ENCODE peak calls at places on chromosomes 7 and 10, in nine cellular contexts. C, B, U, K, X, L, F, J and Y are unnamed samples.

GRCh38 chr10:46285966-46286620 is 704 bp upstream of the ANTXRL start:
- DNase-seq in C (no peak), B (no peak), U (no peak), K (no peak), X (no peak), L (no peak), F (no peak), J (no peak), Y (no peak)

GRCh38 chr7:30799206-30799975 is 28.2 kb downstream of the MINDY4 start:
- DNase-seq in C (no peak), B (no peak), U (no peak), K (peak; percentile 80), X (no peak), L (no peak), F (peak; percentile 99), J (peak; percentile 31), Y (peak; percentile 92)

GRCh38 chr10:2856598-2856997 is 210.8 kb upstream of the PFKP start:
- DNase-seq in C (no peak), B (no peak), U (no peak), K (peak; percentile 60), X (no peak), L (no peak), F (no peak), J (no peak), Y (no peak)

GRCh38 chr10:19848226-19848950 is 32.2 kb downstream of the PLXDC2 start:
- DNase-seq in C (no peak), B (no peak), U (no peak), K (no peak), X (no peak), L (no peak), F (no peak), J (no peak), Y (no peak)

GRCh38 chr10:79244841-79245504 is 102.3 kb upstream of the PPIF start:
- DNase-seq in C (no peak), B (no peak), U (no peak), K (peak; percentile 89), X (no peak), L (peak; percentile 90), F (peak; percentile 52), J (peak; percentile 86), Y (no peak)

GRCh38 chr7:73838642-73839041 is 3.7 kb downstream of the METTL27 start:
- DNase-seq in C (no peak), B (peak; percentile 56), U (no peak), K (no peak), X (no peak), L (peak; percentile 37), F (no peak), J (no peak), Y (no peak)

GRCh38 chr10:102410427-102411073 is 8.0 kb downstream of the PSD start:
- DNase-seq in C (no peak), B (no peak), U (peak; percentile 73), K (no peak), X (peak; percentile 27), L (no peak), F (peak; percentile 31), J (no peak), Y (no peak)

GRCh38 chr10:8539056-8539455 is 484.6 kb downstream of the GATA3 start:
- DNase-seq in C (no peak), B (peak; percentile 2), U (no peak), K (no peak), X (no peak), L (no peak), F (no peak), J (no peak), Y (peak; percentile 25)

GRCh38 chr10:50025627-50026026 is 37.4 kb downstream of the AGAP6 start:
- DNase-seq in C (no peak), B (no peak), U (no peak), K (no peak), X (no peak), L (no peak), F (no peak), J (no peak), Y (no peak)

GRCh38 chr10:5996696-5997095 is 19.4 kb upstream of the IL15RA start:
- DNase-seq in C (no peak), B (no peak), U (no peak), K (no peak), X (no peak), L (no peak), F (no peak), J (no peak), Y (no peak)

GRCh38 chr7:87218941-87219544 is 489 bp downstream of the TMEM243 start:
- DNase-seq in C (no peak), B (peak; percentile 47), U (peak; percentile 48), K (peak; percentile 78), X (peak; percentile 60), L (peak; percentile 66), F (peak; percentile 78), J (peak; percentile 87), Y (peak; percentile 57)

GRCh38 chr7:130721486-130722277 is 12.3 kb downstream of the KLF14 start:
- DNase-seq in C (peak; percentile 70), B (peak; percentile 65), U (peak; percentile 87), K (no peak), X (peak; percentile 80), L (peak; percentile 26), F (peak; percentile 84), J (no peak), Y (peak; percentile 69)

GRCh38 chr7:37149019-37149814 is 299.4 kb downstream of the ELMO1 start:
- DNase-seq in C (no peak), B (no peak), U (no peak), K (no peak), X (no peak), L (no peak), F (no peak), J (no peak), Y (no peak)

GRCh38 chr7:43308913-43309789 is 196.7 kb downstream of the HECW1 start:
- DNase-seq in C (no peak), B (no peak), U (no peak), K (no peak), X (no peak), L (no peak), F (no peak), J (no peak), Y (no peak)

GRCh38 chr10:3413937-3414710 is 241.5 kb upstream of the PITRM1 start:
- DNase-seq in C (no peak), B (no peak), U (no peak), K (no peak), X (no peak), L (no peak), F (no peak), J (no peak), Y (no peak)

GRCh38 chr7:140041626-140042385 is 20.9 kb downstream of the PARP12 start:
- DNase-seq in C (no peak), B (no peak), U (no peak), K (no peak), X (no peak), L (no peak), F (peak; percentile 20), J (no peak), Y (no peak)

DNA sequence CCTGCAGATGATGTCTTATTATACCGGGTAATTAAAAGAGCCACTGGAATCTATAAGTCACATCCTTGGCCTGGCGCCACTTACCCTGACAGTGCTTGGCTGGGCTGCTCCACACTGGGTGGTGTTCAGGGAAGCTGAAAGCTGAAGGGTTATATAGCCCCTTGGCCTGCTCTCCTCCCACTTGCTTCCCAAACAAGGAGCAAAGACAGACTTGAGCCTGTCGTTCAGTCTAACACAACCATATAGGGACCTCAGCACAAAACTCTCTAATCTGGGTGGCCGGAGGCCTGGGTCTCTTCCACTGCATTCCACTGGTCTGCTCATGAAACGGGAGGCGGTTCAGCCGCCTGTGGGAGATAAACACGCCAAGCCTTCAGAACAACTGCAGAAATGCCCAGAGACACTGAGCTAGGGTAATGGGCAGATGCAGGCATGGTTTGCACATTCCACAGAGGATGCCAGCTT is at the start of gene ACTA2:
- DNase-seq in C (no peak), B (no peak), U (peak; percentile 25), K (no peak), X (peak; percentile 38), L (no peak), F (peak; percentile 78), J (no peak), Y (no peak)
- H3K9me2 ChIP-seq in C (no peaks in the 10 kb centered on the region), B (no peaks in the 10 kb centered on the region), U (no peaks in the 10 kb centered on the region), K (no peaks in the 10 kb centered on the region), X (no peaks in the 10 kb centered on the region), L (no peaks in the 10 kb centered on the region), F (no peaks in the 10 kb centered on the region), J (no peaks in the 10 kb centered on the region), Y (no peaks in the 10 kb centered on the region)

GRCh38 chr10:86944907-86945306 is 12.5 kb downstream of the MMRN2 start:
- DNase-seq in C (no peak), B (no peak), U (no peak), K (no peak), X (no peak), L (no peak), F (no peak), J (no peak), Y (no peak)

GRCh38 chr10:86943316-86944030 is 13.9 kb downstream of the MMRN2 start:
- DNase-seq in C (no peak), B (no peak), U (no peak), K (no peak), X (no peak), L (no peak), F (no peak), J (no peak), Y (no peak)

GRCh38 chr10:86942441-86943315 is 14.7 kb downstream of the MMRN2 start:
- DNase-seq in C (no peak), B (no peak), U (no peak), K (no peak), X (no peak), L (no peak), F (no peak), J (no peak), Y (no peak)

GRCh38 chr10:86944471-86944870 is 12.9 kb downstream of the MMRN2 start:
- DNase-seq in C (no peak), B (no peak), U (no peak), K (no peak), X (no peak), L (no peak), F (peak; percentile 62), J (no peak), Y (peak; percentile 15)

GRCh38 chr10:86944031-86944419 is 13.4 kb downstream of the MMRN2 start:
- DNase-seq in C (no peak), B (no peak), U (no peak), K (no peak), X (no peak), L (no peak), F (no peak), J (no peak), Y (no peak)
- H3K9me2 ChIP-seq in C (no peaks in the 10 kb centered on the region), B (no peaks in the 10 kb centered on the region), U (no peaks in the 10 kb centered on the region), K (no peaks in the 10 kb centered on the region), X (no peaks in the 10 kb centered on the region), L (no peaks in the 10 kb centered on the region), F (no peaks in the 10 kb centered on the region), J (no peaks in the 10 kb centered on the region), Y (no peaks in the 10 kb centered on the region)

GRCh38 chr7:29262191-29262917 is 67.8 kb downstream of the CHN2 start:
- DNase-seq in C (no peak), B (no peak), U (no peak), K (no peak), X (no peak), L (no peak), F (no peak), J (no peak), Y (no peak)
- H3K9me2 ChIP-seq in C (no peaks in the 10 kb centered on the region), B (no peaks in the 10 kb centered on the region), U (no peaks in the 10 kb centered on the region), K (no peaks in the 10 kb centered on the region), X (no peaks in the 10 kb centered on the region), L (no peaks in the 10 kb centered on the region), F (no peaks in the 10 kb centered on the region), J (no peaks in the 10 kb centered on the region), Y (no peaks in the 10 kb centered on the region)

DNA sequence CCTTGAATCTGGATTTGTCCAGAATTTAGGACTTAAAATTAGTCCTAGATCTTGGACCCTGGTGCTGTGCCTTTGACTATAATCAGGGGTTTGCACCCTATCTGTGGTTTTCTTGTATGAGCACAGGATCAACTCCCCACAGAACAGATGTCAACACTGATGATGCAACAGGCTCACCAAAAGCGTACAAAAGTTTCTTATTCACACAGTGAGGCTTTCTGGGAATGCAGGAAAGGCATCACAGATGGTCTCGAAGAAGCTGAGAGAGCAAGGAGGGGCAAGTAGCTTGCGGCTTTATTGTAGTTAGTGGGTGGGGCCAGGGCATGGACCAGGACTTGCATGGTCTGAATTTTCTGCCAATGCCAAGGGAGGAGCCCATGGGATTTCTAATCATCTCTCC is 46.2 kb downstream of the SEC61G start:
- DNase-seq in C (no peak), B (no peak), U (no peak), K (no peak), X (no peak), L (no peak), F (no peak), J (no peak), Y (no peak)
- H3K9me2 ChIP-seq in C (no peaks in the 10 kb centered on the region), B (no peaks in the 10 kb centered on the region), U (no peaks in the 10 kb centered on the region), K (no peaks in the 10 kb centered on the region), X (no peaks in the 10 kb centered on the region), L (no peaks in the 10 kb centered on the region), F (no peaks in the 10 kb centered on the region), J (no peaks in the 10 kb centered on the region), Y (no peaks in the 10 kb centered on the region)